ENCODE peak calls at places on chromosome 12, in nine cellular contexts. One of them, this sample, is unnamed.

GRCh38 chr12:55974308-55974724 is 438 bp downstream of the RAB5B start:
- DNase-seq in bronchial epithelial cell: peak
- DNase-seq in PC-3: peak
- DNase-seq in IMR-90: peak
- DNase-seq in breast epithelium: peak
- DNase-seq in left ventricle myocardium inferior: no peak
- DNase-seq in GM12865: peak
- DNase-seq in gastrocnemius medialis: peak
- DNase-seq in fibroblast of mammary gland: peak
- DNase-seq in this sample: peak

GRCh38 chr12:56995201-56995929 is 11.0 kb downstream of the ZBTB39 start:
- DNase-seq in breast epithelium: no peak
- DNase-seq in gastrocnemius medialis: no peak
- DNase-seq in GM12865: no peak
- DNase-seq in PC-3: no peak
- DNase-seq in fibroblast of mammary gland: no peak
- DNase-seq in IMR-90: no peak
- DNase-seq in left ventricle myocardium inferior: no peak
- DNase-seq in bronchial epithelial cell: no peak
- DNase-seq in this sample: no peak

GRCh38 chr12:105499223-105499622 is 168.7 kb downstream of the C12orf75 start:
- DNase-seq in bronchial epithelial cell: peak
- DNase-seq in breast epithelium: no peak
- DNase-seq in GM12865: no peak
- DNase-seq in IMR-90: no peak
- DNase-seq in PC-3: no peak
- DNase-seq in gastrocnemius medialis: no peak
- DNase-seq in fibroblast of mammary gland: no peak
- DNase-seq in left ventricle myocardium inferior: no peak
- DNase-seq in this sample: no peak

GRCh38 chr12:15688202-15688736 is 100.9 kb downstream of the EPS8 start:
- DNase-seq in left ventricle myocardium inferior: peak
- DNase-seq in GM12865: peak
- DNase-seq in IMR-90: no peak
- DNase-seq in fibroblast of mammary gland: no peak
- DNase-seq in bronchial epithelial cell: no peak
- DNase-seq in gastrocnemius medialis: peak
- DNase-seq in breast epithelium: no peak
- DNase-seq in PC-3: no peak
- DNase-seq in this sample: peak

GRCh38 chr12:12511895-12512674 is 50.6 kb downstream of the DUSP16 start:
- DNase-seq in bronchial epithelial cell: no peak
- DNase-seq in IMR-90: no peak
- DNase-seq in gastrocnemius medialis: no peak
- DNase-seq in fibroblast of mammary gland: no peak
- DNase-seq in left ventricle myocardium inferior: no peak
- DNase-seq in breast epithelium: no peak
- DNase-seq in GM12865: peak
- DNase-seq in PC-3: no peak
- DNase-seq in this sample: no peak

GRCh38 chr12:64990991-64991570 is 130.0 kb downstream of the WIF1 start:
- DNase-seq in GM12865: no peak
- DNase-seq in gastrocnemius medialis: no peak
- DNase-seq in IMR-90: no peak
- DNase-seq in breast epithelium: no peak
- DNase-seq in fibroblast of mammary gland: peak
- DNase-seq in left ventricle myocardium inferior: no peak
- DNase-seq in bronchial epithelial cell: peak
- DNase-seq in PC-3: peak
- DNase-seq in this sample: no peak

GRCh38 chr12:10718279-10718821 is 4.8 kb downstream of the YBX3 start:
- DNase-seq in gastrocnemius medialis: peak
- DNase-seq in left ventricle myocardium inferior: no peak
- DNase-seq in IMR-90: peak
- DNase-seq in PC-3: peak
- DNase-seq in fibroblast of mammary gland: peak
- DNase-seq in breast epithelium: no peak
- DNase-seq in bronchial epithelial cell: peak
- DNase-seq in GM12865: no peak
- DNase-seq in this sample: peak

GRCh38 chr12:129772463-129773169 is 131.2 kb downstream of the TMEM132D start:
- DNase-seq in gastrocnemius medialis: no peak
- DNase-seq in breast epithelium: no peak
- DNase-seq in fibroblast of mammary gland: no peak
- DNase-seq in GM12865: no peak
- DNase-seq in bronchial epithelial cell: no peak
- DNase-seq in left ventricle myocardium inferior: no peak
- DNase-seq in IMR-90: no peak
- DNase-seq in PC-3: no peak
- DNase-seq in this sample: peak

GRCh38 chr12:128817115-128818015 is 6.4 kb downstream of the SLC15A4 start:
- DNase-seq in fibroblast of mammary gland: peak
- DNase-seq in bronchial epithelial cell: peak
- DNase-seq in gastrocnemius medialis: peak
- DNase-seq in IMR-90: peak
- DNase-seq in breast epithelium: peak
- DNase-seq in GM12865: peak
- DNase-seq in left ventricle myocardium inferior: peak
- DNase-seq in PC-3: no peak
- DNase-seq in this sample: peak

GRCh38 chr12:76470028-76470939 is 89.3 kb downstream of the OSBPL8 start:
- DNase-seq in IMR-90: peak
- DNase-seq in breast epithelium: no peak
- DNase-seq in fibroblast of mammary gland: peak
- DNase-seq in gastrocnemius medialis: peak
- DNase-seq in PC-3: peak
- DNase-seq in GM12865: peak
- DNase-seq in left ventricle myocardium inferior: no peak
- DNase-seq in bronchial epithelial cell: peak
- DNase-seq in this sample: peak

GRCh38 chr12:68080577-68080976 is 79.0 kb downstream of the IFNG start:
- DNase-seq in PC-3: no peak
- DNase-seq in GM12865: peak
- DNase-seq in breast epithelium: no peak
- DNase-seq in fibroblast of mammary gland: no peak
- DNase-seq in bronchial epithelial cell: no peak
- DNase-seq in left ventricle myocardium inferior: no peak
- DNase-seq in gastrocnemius medialis: no peak
- DNase-seq in IMR-90: no peak
- DNase-seq in this sample: no peak

GRCh38 chr12:123427036-123427769 is 9.3 kb downstream of the RILPL2 start:
- DNase-seq in left ventricle myocardium inferior: no peak
- DNase-seq in PC-3: no peak
- DNase-seq in GM12865: peak
- DNase-seq in bronchial epithelial cell: no peak
- DNase-seq in IMR-90: no peak
- DNase-seq in fibroblast of mammary gland: no peak
- DNase-seq in gastrocnemius medialis: no peak
- DNase-seq in breast epithelium: no peak
- DNase-seq in this sample: no peak

GRCh38 chr12:84113666-84114065 is 798.9 kb downstream of the SLC6A15 start:
- DNase-seq in gastrocnemius medialis: no peak
- DNase-seq in left ventricle myocardium inferior: no peak
- DNase-seq in breast epithelium: no peak
- DNase-seq in PC-3: no peak
- DNase-seq in bronchial epithelial cell: no peak
- DNase-seq in fibroblast of mammary gland: no peak
- DNase-seq in GM12865: no peak
- DNase-seq in IMR-90: peak
- DNase-seq in this sample: no peak

GRCh38 chr12:1507308-1507707 is 87.1 kb downstream of the FBXL14 start:
- DNase-seq in breast epithelium: no peak
- DNase-seq in fibroblast of mammary gland: no peak
- DNase-seq in PC-3: no peak
- DNase-seq in bronchial epithelial cell: no peak
- DNase-seq in GM12865: no peak
- DNase-seq in gastrocnemius medialis: no peak
- DNase-seq in left ventricle myocardium inferior: no peak
- DNase-seq in IMR-90: no peak
- DNase-seq in this sample: no peak

GRCh38 chr12:57483466-57483865 is 3.8 kb upstream of the ARHGAP9 start:
- DNase-seq in GM12865: no peak
- DNase-seq in PC-3: no peak
- DNase-seq in breast epithelium: no peak
- DNase-seq in left ventricle myocardium inferior: no peak
- DNase-seq in IMR-90: peak
- DNase-seq in fibroblast of mammary gland: no peak
- DNase-seq in bronchial epithelial cell: no peak
- DNase-seq in gastrocnemius medialis: no peak
- DNase-seq in this sample: peak

GRCh38 chr12:109648446-109648980 is 65.1 kb upstream of the FAM222A start:
- DNase-seq in fibroblast of mammary gland: no peak
- DNase-seq in left ventricle myocardium inferior: no peak
- DNase-seq in gastrocnemius medialis: no peak
- DNase-seq in bronchial epithelial cell: no peak
- DNase-seq in IMR-90: no peak
- DNase-seq in GM12865: no peak
- DNase-seq in breast epithelium: no peak
- DNase-seq in PC-3: no peak
- DNase-seq in this sample: no peak

GRCh38 chr12:105474672-105475071 is 144.2 kb downstream of the C12orf75 start:
- DNase-seq in bronchial epithelial cell: peak
- DNase-seq in GM12865: no peak
- DNase-seq in gastrocnemius medialis: no peak
- DNase-seq in PC-3: peak
- DNase-seq in breast epithelium: no peak
- DNase-seq in left ventricle myocardium inferior: no peak
- DNase-seq in IMR-90: peak
- DNase-seq in fibroblast of mammary gland: peak
- DNase-seq in this sample: no peak

GRCh38 chr12:54053625-54054441 is at the start of gene HOXC4:
- DNase-seq in fibroblast of mammary gland: peak
- DNase-seq in GM12865: peak
- DNase-seq in bronchial epithelial cell: no peak
- DNase-seq in PC-3: no peak
- DNase-seq in breast epithelium: no peak
- DNase-seq in left ventricle myocardium inferior: no peak
- DNase-seq in IMR-90: peak
- DNase-seq in gastrocnemius medialis: no peak
- DNase-seq in this sample: peak
- H3K4me3 ChIP-seq in fibroblast of mammary gland: peak
- H3K4me3 ChIP-seq in GM12865: peak
- H3K4me3 ChIP-seq in bronchial epithelial cell: no peak
- H3K4me3 ChIP-seq in PC-3: no peak
- H3K4me3 ChIP-seq in breast epithelium: peak
- H3K4me3 ChIP-seq in left ventricle myocardium inferior: peak
- H3K4me3 ChIP-seq in IMR-90: peak
- H3K4me3 ChIP-seq in gastrocnemius medialis: peak
- H3K4me3 ChIP-seq in this sample: peak

GRCh38 chr12:121464331-121464730 is 64.4 kb downstream of the RNF34 start:
- DNase-seq in PC-3: no peak
- DNase-seq in IMR-90: no peak
- DNase-seq in left ventricle myocardium inferior: no peak
- DNase-seq in breast epithelium: no peak
- DNase-seq in fibroblast of mammary gland: no peak
- DNase-seq in bronchial epithelial cell: no peak
- DNase-seq in gastrocnemius medialis: no peak
- DNase-seq in GM12865: no peak
- DNase-seq in this sample: no peak
- TF ChIP-seq CTCF in PC-3: no peak
- TF ChIP-seq CTCF in IMR-90: no peak
- TF ChIP-seq CTCF in left ventricle myocardium inferior: no peak
- TF ChIP-seq CTCF in breast epithelium: no peak
- TF ChIP-seq CTCF in fibroblast of mammary gland: no peak
- TF ChIP-seq CTCF in bronchial epithelial cell: no peak
- TF ChIP-seq CTCF in gastrocnemius medialis: no peak
- TF ChIP-seq CTCF in GM12865: no peak
- TF ChIP-seq CTCF in this sample: no peak

DNA sequence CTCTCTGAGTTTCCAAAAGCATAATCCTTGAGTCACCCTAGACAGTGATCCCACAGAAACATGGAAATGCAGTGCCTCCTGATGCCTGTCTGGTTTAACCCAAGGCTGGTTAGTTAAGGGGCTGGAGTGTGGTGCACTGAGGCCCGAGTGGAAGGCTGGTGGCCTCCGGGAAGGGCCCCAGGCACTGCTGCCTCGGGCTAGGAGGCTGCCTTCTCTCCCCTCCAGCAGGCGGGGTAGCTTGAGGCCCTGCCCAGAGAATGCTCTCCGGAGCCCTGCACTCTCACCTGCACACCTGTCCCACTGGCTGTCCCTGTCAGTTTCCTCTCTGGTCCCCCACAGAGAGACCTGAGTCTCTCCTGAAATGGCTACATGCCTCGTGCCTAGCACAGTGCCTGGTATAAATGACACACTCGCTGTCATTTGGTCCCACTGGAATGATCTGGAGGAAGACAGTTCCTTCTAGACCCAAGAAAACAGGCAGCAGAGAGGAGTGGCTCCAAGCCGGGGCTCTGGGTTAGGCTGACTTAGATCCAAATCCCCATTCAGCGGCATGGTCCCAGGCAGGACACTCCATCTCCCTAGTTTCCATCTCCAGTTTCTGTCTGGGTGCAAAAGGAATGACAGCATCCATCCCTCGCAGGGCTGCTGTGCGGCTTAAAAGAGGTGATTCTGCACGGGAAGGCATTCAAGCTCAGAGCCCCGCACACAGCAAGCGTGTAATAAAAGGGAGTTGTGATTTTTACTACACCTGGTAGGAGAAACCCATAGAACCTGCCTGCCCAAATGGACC is 54.0 kb downstream of the RBM19 start:
- DNase-seq in breast epithelium: no peak
- DNase-seq in IMR-90: no peak
- DNase-seq in GM12865: no peak
- DNase-seq in left ventricle myocardium inferior: no peak
- DNase-seq in PC-3: no peak
- DNase-seq in gastrocnemius medialis: no peak
- DNase-seq in bronchial epithelial cell: no peak
- DNase-seq in fibroblast of mammary gland: no peak
- DNase-seq in this sample: no peak
- H3K4me3 ChIP-seq in breast epithelium: no peak
- H3K4me3 ChIP-seq in IMR-90: no peak
- H3K4me3 ChIP-seq in GM12865: no peak
- H3K4me3 ChIP-seq in left ventricle myocardium inferior: no peak
- H3K4me3 ChIP-seq in PC-3: no peak
- H3K4me3 ChIP-seq in gastrocnemius medialis: no peak
- H3K4me3 ChIP-seq in bronchial epithelial cell: no peak
- H3K4me3 ChIP-seq in fibroblast of mammary gland: no peak
- H3K4me3 ChIP-seq in this sample: no peak

DNA sequence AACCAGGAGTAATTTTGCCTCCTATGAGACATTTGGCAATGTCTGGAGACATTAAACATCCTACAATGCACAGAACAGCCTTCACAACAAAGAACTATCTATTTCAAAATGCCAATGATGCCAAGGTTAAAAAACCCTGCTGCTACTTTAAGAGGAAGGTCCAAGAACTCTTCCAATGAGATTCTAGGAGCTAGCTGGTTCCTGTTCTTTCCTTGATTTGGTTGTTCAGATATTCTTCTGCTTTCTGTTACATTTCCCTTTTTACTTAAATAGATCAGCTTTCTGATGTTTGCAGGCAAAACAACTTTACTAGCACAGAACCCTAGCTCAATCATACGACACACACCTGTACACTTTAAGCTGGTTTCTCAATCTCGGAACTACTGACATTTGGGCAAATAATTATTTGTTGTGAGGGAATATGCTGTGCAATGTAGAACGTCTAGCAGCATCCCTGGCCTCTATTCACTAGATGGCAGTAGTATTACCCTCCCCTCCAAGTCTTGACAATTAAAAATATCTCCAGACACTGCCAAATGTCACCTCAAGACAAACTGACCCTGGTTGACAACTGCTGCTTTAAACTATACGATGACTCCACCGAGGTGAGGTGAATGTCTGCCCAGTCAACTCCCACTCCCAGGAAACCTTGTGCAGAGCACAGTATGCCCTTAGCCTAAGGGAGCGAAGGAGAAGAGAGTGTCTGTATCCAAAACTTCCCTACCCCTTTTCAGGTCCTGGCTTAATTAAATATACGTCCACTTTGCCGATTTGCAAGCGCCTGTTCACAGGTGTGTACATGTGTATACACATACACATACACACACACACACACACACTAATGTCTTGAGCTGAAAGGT is 4.4 kb downstream of the BLTP3B start:
- DNase-seq in left ventricle myocardium inferior: no peak
- DNase-seq in IMR-90: peak
- DNase-seq in gastrocnemius medialis: no peak
- DNase-seq in fibroblast of mammary gland: peak
- DNase-seq in bronchial epithelial cell: peak
- DNase-seq in PC-3: peak
- DNase-seq in GM12865: peak
- DNase-seq in breast epithelium: no peak
- DNase-seq in this sample: peak
- TF ChIP-seq CTCF in left ventricle myocardium inferior: peak
- TF ChIP-seq CTCF in IMR-90: peak
- TF ChIP-seq CTCF in gastrocnemius medialis: no peak
- TF ChIP-seq CTCF in fibroblast of mammary gland: peak
- TF ChIP-seq CTCF in bronchial epithelial cell: peak
- TF ChIP-seq CTCF in PC-3: peak
- TF ChIP-seq CTCF in GM12865: peak
- TF ChIP-seq CTCF in breast epithelium: no peak
- TF ChIP-seq CTCF in this sample: peak

This sample was measured in astrocyte of the spinal cord.